ENCODE peak calls at places on chromosomes 2 and 18, in five cellular contexts. F is neural progenitor cell, V is NCI-H2081, C is stromal cell of bone marrow, D is RPMI8226. W is an unnamed sample.

GRCh38 chr2:119760237-119760807 is 600 bp downstream of the PTPN4 start:
- DNase-seq in C (no peak), D (peak), F (no peak), V (peak), W (peak)

GRCh38 chr2:15561574-15562344 is 625 bp upstream of the NBAS start:
- DNase-seq in V (no peak), F (peak), C (peak), D (peak), W (peak)

GRCh38 chr2:83471708-83472107 is 987.4 kb downstream of the SUCLG1 start:
- DNase-seq in V (peak), F (no peak), D (no peak), C (no peak), W (no peak)

GRCh38 chr2:211928186-211928585 is 610.4 kb downstream of the ERBB4 start:
- DNase-seq in F (no peak), C (no peak), V (peak), D (no peak), W (no peak)

GRCh38 chr18:24934231-24934932 is 417.6 kb downstream of the ZNF521 start:
- DNase-seq in V (no peak), C (no peak), D (no peak), F (no peak), W (no peak)

GRCh38 chr2:96800762-96801463 is 15.2 kb upstream of the CNNM3 start:
- DNase-seq in C (no peak), V (peak), D (peak), F (peak), W (peak)

GRCh38 chr2:33086400-33087015 is 139.8 kb downstream of the LTBP1 start:
- DNase-seq in C (no peak), V (no peak), D (peak), F (no peak), W (no peak)

GRCh38 chr2:43840961-43841360 is 2.2 kb downstream of the ABCG8 start:
- DNase-seq in C (no peak), V (no peak), D (no peak), F (no peak), W (no peak)

GRCh38 chr2:45892236-45892701 is 240.8 kb downstream of the PRKCE start:
- DNase-seq in F (no peak), V (no peak), C (no peak), D (peak), W (no peak)

GRCh38 chr18:73663581-73663980 is 484.1 kb downstream of the FBXO15 start:
- DNase-seq in C (no peak), V (no peak), F (no peak), D (no peak), W (no peak)

GRCh38 chr2:113218283-113219091 is 44.7 kb downstream of the PSD4 start:
- DNase-seq in D (no peak), C (peak), F (no peak), V (no peak), W (no peak)

GRCh38 chr2:46392561-46393351 is 86.6 kb upstream of the TMEM247 start:
- DNase-seq in C (no peak), V (no peak), F (no peak), D (no peak), W (no peak)

GRCh38 chr2:45776160-45776955 is 124.9 kb downstream of the PRKCE start:
- DNase-seq in C (peak), D (no peak), V (no peak), F (no peak), W (no peak)

GRCh38 chr18:40041951-40042350 is 1913.1 kb upstream of the PIK3C3 start:
- DNase-seq in D (no peak), F (peak), C (no peak), V (no peak), W (peak)

GRCh38 chr18:62610509-62611394 is 87.9 kb downstream of the ZCCHC2 start:
- DNase-seq in F (peak), D (no peak), C (no peak), V (no peak), W (peak)

GRCh38 chr2:101790416-101790815 is 92.9 kb downstream of the MAP4K4 start:
- DNase-seq in C (no peak), F (no peak), V (no peak), D (no peak), W (no peak)

GRCh38 chr2:25529034-25529433 is 144.3 kb downstream of the DTNB start:
- DNase-seq in F (no peak), C (no peak), V (no peak), D (no peak), W (no peak)

GRCh38 chr18:25459814-25460213 is 107.8 kb upstream of the ZNF521 start:
- DNase-seq in F (no peak), C (no peak), V (no peak), D (no peak), W (no peak)

GRCh38 chr2:23649819-23650218 is 264.8 kb downstream of the KLHL29 start:
- DNase-seq in D (peak), C (no peak), V (no peak), F (no peak), W (no peak)

GRCh38 chr2:32824415-32824814 is 122.3 kb upstream of the LTBP1 start:
- DNase-seq in F (no peak), D (no peak), C (no peak), V (no peak), W (no peak)

GRCh38 chr2:102230410-102230909 is 43.6 kb downstream of the IL1RL2 start:
- DNase-seq in D (no peak), F (no peak), C (no peak), V (no peak), W (no peak)

GRCh38 chr2:11033114-11033513 is 121.4 kb downstream of the KCNF1 start:
- DNase-seq in C (no peak), V (no peak), F (no peak), D (no peak), W (no peak)

GRCh38 chr2:174629514-174629913 is 31.9 kb upstream of the WIPF1 start:
- DNase-seq in F (no peak), C (no peak), D (no peak), V (no peak), W (no peak)

W was measured in ELF-1.